ENCODE peak calls at places on chromosomes 12 and 14, in nine cellular contexts. One of them, this sample, is unnamed.

GRCh38 chr12:51395283-51396230 is 4.4 kb upstream of the GALNT6 start:
- DNase-seq in GM23248: no peak
- DNase-seq in SJSA1: no peak
- DNase-seq in lung: no peak
- DNase-seq in heart right ventricle: no peak
- DNase-seq in retinal pigment epithelial cell: no peak
- DNase-seq in mesendoderm: peak; percentile 93
- DNase-seq in fibroblast of the aortic adventitia: no peak
- DNase-seq in A549: no peak
- DNase-seq in this sample: no peak

GRCh38 chr14:22494486-22495135 is 94.4 kb downstream of the DAD1 start:
- DNase-seq in GM23248: no peak
- DNase-seq in SJSA1: no peak
- DNase-seq in lung: no peak
- DNase-seq in heart right ventricle: no peak
- DNase-seq in retinal pigment epithelial cell: no peak
- DNase-seq in mesendoderm: no peak
- DNase-seq in fibroblast of the aortic adventitia: no peak
- DNase-seq in A549: no peak
- DNase-seq in this sample: peak; percentile 37

GRCh38 chr12:40149673-40150260 is 43.9 kb upstream of the SLC2A13 start:
- DNase-seq in GM23248: peak; percentile 40
- DNase-seq in SJSA1: peak; percentile 71
- DNase-seq in lung: no peak
- DNase-seq in heart right ventricle: no peak
- DNase-seq in retinal pigment epithelial cell: no peak
- DNase-seq in mesendoderm: peak; percentile 33
- DNase-seq in fibroblast of the aortic adventitia: no peak
- DNase-seq in A549: no peak
- DNase-seq in this sample: no peak

GRCh38 chr14:88326352-88327103 is 3.5 kb upstream of the KCNK10 start:
- DNase-seq in GM23248: no peak
- DNase-seq in SJSA1: no peak
- DNase-seq in lung: no peak
- DNase-seq in heart right ventricle: no peak
- DNase-seq in retinal pigment epithelial cell: no peak
- DNase-seq in mesendoderm: peak; percentile 23
- DNase-seq in fibroblast of the aortic adventitia: no peak
- DNase-seq in A549: no peak
- DNase-seq in this sample: no peak

GRCh38 chr12:108389544-108389943 is 50.4 kb upstream of the CMKLR1 start:
- DNase-seq in GM23248: no peak
- DNase-seq in SJSA1: no peak
- DNase-seq in lung: no peak
- DNase-seq in heart right ventricle: no peak
- DNase-seq in retinal pigment epithelial cell: no peak
- DNase-seq in mesendoderm: no peak
- DNase-seq in fibroblast of the aortic adventitia: no peak
- DNase-seq in A549: no peak
- DNase-seq in this sample: no peak

GRCh38 chr12:59911516-59911915 is 315.7 kb downstream of the SLC16A7 start:
- DNase-seq in GM23248: no peak
- DNase-seq in SJSA1: no peak
- DNase-seq in lung: no peak
- DNase-seq in heart right ventricle: no peak
- DNase-seq in retinal pigment epithelial cell: no peak
- DNase-seq in mesendoderm: no peak
- DNase-seq in fibroblast of the aortic adventitia: no peak
- DNase-seq in A549: no peak
- DNase-seq in this sample: no peak

GRCh38 chr14:100885196-100886030 is 18.1 kb downstream of the RTL1 start:
- DNase-seq in GM23248: peak; percentile 35
- DNase-seq in SJSA1: no peak
- DNase-seq in lung: no peak
- DNase-seq in heart right ventricle: no peak
- DNase-seq in retinal pigment epithelial cell: no peak
- DNase-seq in mesendoderm: peak; percentile 79
- DNase-seq in fibroblast of the aortic adventitia: peak; percentile 23
- DNase-seq in A549: no peak
- DNase-seq in this sample: no peak

GRCh38 chr14:34662558-34663088 is 32.7 kb upstream of the SNX6 start:
- DNase-seq in GM23248: peak; percentile 40
- DNase-seq in SJSA1: no peak
- DNase-seq in lung: no peak
- DNase-seq in heart right ventricle: no peak
- DNase-seq in retinal pigment epithelial cell: no peak
- DNase-seq in mesendoderm: no peak
- DNase-seq in fibroblast of the aortic adventitia: no peak
- DNase-seq in A549: no peak
- DNase-seq in this sample: no peak

GRCh38 chr14:57486767-57487379 is 6.8 kb downstream of the CCDC198 start:
- DNase-seq in GM23248: peak; percentile 62
- DNase-seq in SJSA1: no peak
- DNase-seq in lung: no peak
- DNase-seq in heart right ventricle: no peak
- DNase-seq in retinal pigment epithelial cell: peak; percentile 13
- DNase-seq in mesendoderm: peak; percentile 72
- DNase-seq in fibroblast of the aortic adventitia: peak; percentile 57
- DNase-seq in A549: no peak
- DNase-seq in this sample: no peak

GRCh38 chr14:95262511-95262891 is 57.2 kb downstream of the CLMN start:
- DNase-seq in GM23248: no peak
- DNase-seq in SJSA1: no peak
- DNase-seq in lung: no peak
- DNase-seq in heart right ventricle: no peak
- DNase-seq in retinal pigment epithelial cell: no peak
- DNase-seq in mesendoderm: no peak
- DNase-seq in fibroblast of the aortic adventitia: no peak
- DNase-seq in A549: no peak
- DNase-seq in this sample: no peak

GRCh38 chr12:91178139-91178561 is 4.5 kb downstream of the DCN start:
- DNase-seq in GM23248: peak; percentile 73
- DNase-seq in SJSA1: no peak
- DNase-seq in lung: no peak
- DNase-seq in heart right ventricle: no peak
- DNase-seq in retinal pigment epithelial cell: no peak
- DNase-seq in mesendoderm: peak; percentile 15
- DNase-seq in fibroblast of the aortic adventitia: peak; percentile 76
- DNase-seq in A549: no peak
- DNase-seq in this sample: no peak

GRCh38 chr12:86275356-86275755 is 19.2 kb upstream of the MGAT4C start:
- DNase-seq in GM23248: no peak
- DNase-seq in SJSA1: no peak
- DNase-seq in lung: no peak
- DNase-seq in heart right ventricle: no peak
- DNase-seq in retinal pigment epithelial cell: no peak
- DNase-seq in mesendoderm: peak; percentile 31
- DNase-seq in fibroblast of the aortic adventitia: no peak
- DNase-seq in A549: no peak
- DNase-seq in this sample: no peak

GRCh38 chr12:66555113-66555512 is 123.8 kb downstream of the GRIP1 start:
- DNase-seq in GM23248: peak; percentile 1
- DNase-seq in SJSA1: no peak
- DNase-seq in lung: no peak
- DNase-seq in heart right ventricle: no peak
- DNase-seq in retinal pigment epithelial cell: no peak
- DNase-seq in mesendoderm: no peak
- DNase-seq in fibroblast of the aortic adventitia: no peak
- DNase-seq in A549: no peak
- DNase-seq in this sample: no peak

GRCh38 chr14:75831455-75831854 is 150.3 kb downstream of the TGFB3 start:
- DNase-seq in GM23248: peak; percentile 78
- DNase-seq in SJSA1: peak; percentile 51
- DNase-seq in lung: peak; percentile 86
- DNase-seq in heart right ventricle: peak; percentile 74
- DNase-seq in retinal pigment epithelial cell: no peak
- DNase-seq in mesendoderm: no peak
- DNase-seq in fibroblast of the aortic adventitia: peak; percentile 81
- DNase-seq in A549: no peak
- DNase-seq in this sample: peak; percentile 81

GRCh38 chr12:3700861-3701260 is 52.0 kb downstream of the CRACR2A start:
- DNase-seq in GM23248: peak; percentile 46
- DNase-seq in SJSA1: no peak
- DNase-seq in lung: no peak
- DNase-seq in heart right ventricle: no peak
- DNase-seq in retinal pigment epithelial cell: no peak
- DNase-seq in mesendoderm: no peak
- DNase-seq in fibroblast of the aortic adventitia: peak; percentile 61
- DNase-seq in A549: no peak
- DNase-seq in this sample: no peak

GRCh38 chr12:527241-527640 is 67.5 kb downstream of the B4GALNT3 start:
- DNase-seq in GM23248: no peak
- DNase-seq in SJSA1: no peak
- DNase-seq in lung: no peak
- DNase-seq in heart right ventricle: no peak
- DNase-seq in retinal pigment epithelial cell: no peak
- DNase-seq in mesendoderm: no peak
- DNase-seq in fibroblast of the aortic adventitia: no peak
- DNase-seq in A549: no peak
- DNase-seq in this sample: no peak

DNA sequence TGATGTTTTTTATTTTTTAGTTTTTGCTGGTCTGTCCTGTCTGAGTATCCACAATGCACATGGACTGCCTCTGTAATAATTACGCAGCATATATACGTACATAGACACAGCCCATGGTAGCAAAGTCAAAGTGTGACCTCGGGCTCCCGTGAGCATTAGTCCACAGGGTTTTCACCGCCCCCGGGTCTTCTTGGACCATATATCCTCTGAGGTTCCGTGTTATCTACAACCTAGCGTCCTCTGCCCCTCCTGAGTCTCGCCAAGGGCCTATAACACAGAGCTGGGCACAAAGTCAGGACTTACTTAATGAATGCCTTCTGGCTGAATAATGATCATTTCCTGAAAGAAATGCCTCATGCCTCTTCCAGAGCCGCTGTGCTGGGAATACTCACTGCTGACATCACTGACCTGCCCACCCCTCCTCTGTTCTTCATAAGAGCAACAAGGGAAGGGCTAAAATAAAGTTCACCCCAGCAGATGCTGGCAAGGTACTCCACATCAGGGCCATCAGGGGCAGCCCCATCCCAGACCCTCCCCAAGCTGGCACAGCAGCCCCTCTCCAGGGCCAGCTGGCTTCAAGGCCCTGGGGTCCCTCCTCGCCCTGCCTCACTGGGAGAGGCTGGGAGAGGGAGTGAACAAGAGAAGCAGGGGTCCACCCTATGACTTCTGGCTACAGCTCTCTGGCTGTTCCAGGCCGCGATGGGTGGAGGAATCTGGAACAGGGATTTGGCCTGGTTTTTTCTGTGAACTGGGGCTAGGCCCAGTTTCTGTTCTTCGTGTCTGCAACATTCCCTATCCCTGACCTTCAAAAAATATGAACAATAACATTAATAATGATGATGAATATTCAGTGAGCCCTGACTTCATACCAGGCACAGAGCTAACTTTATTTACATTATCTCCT is 7.9 kb downstream of the HDAC7 start:
- DNase-seq in GM23248: peak; percentile 92
- DNase-seq in SJSA1: no peak
- DNase-seq in lung: no peak
- DNase-seq in heart right ventricle: peak; percentile 64
- DNase-seq in retinal pigment epithelial cell: no peak
- DNase-seq in mesendoderm: no peak
- DNase-seq in fibroblast of the aortic adventitia: peak; percentile 98
- DNase-seq in A549: no peak
- DNase-seq in this sample: no peak
- H3K4me3 ChIP-seq in GM23248: peak overlapping the region; percentile 54
- H3K4me3 ChIP-seq in SJSA1: no peak overlapping the region
- H3K4me3 ChIP-seq in lung: no peak overlapping the region
- H3K4me3 ChIP-seq in heart right ventricle: no peak overlapping the region
- H3K4me3 ChIP-seq in retinal pigment epithelial cell: no peak overlapping the region
- H3K4me3 ChIP-seq in mesendoderm: no peak overlapping the region
- H3K4me3 ChIP-seq in fibroblast of the aortic adventitia: peak overlapping the region; percentile 22
- H3K4me3 ChIP-seq in A549: no peak overlapping the region
- H3K4me3 ChIP-seq in this sample: peak overlapping the region; percentile 88

GRCh38 chr12:57236925-57237652 is 7.6 kb downstream of the SHMT2 start:
- DNase-seq in GM23248: peak; percentile 64
- DNase-seq in SJSA1: no peak
- DNase-seq in lung: no peak
- DNase-seq in heart right ventricle: peak; percentile 70
- DNase-seq in retinal pigment epithelial cell: no peak
- DNase-seq in mesendoderm: peak; percentile 49
- DNase-seq in fibroblast of the aortic adventitia: peak; percentile 66
- DNase-seq in A549: no peak
- DNase-seq in this sample: peak; percentile 29
- H3K4me3 ChIP-seq in GM23248: no peak overlapping the region
- H3K4me3 ChIP-seq in SJSA1: no peak overlapping the region
- H3K4me3 ChIP-seq in lung: no peak overlapping the region
- H3K4me3 ChIP-seq in heart right ventricle: peak overlapping the region; percentile 47
- H3K4me3 ChIP-seq in retinal pigment epithelial cell: no peak overlapping the region
- H3K4me3 ChIP-seq in mesendoderm: no peak overlapping the region
- H3K4me3 ChIP-seq in fibroblast of the aortic adventitia: peak overlapping the region; percentile 50
- H3K4me3 ChIP-seq in A549: no peak overlapping the region
- H3K4me3 ChIP-seq in this sample: peak overlapping the region; percentile 37

GRCh38 chr12:14958361-14959125 is 2.9 kb downstream of the ARHGDIB start:
- DNase-seq in GM23248: no peak
- DNase-seq in SJSA1: no peak
- DNase-seq in lung: no peak
- DNase-seq in heart right ventricle: no peak
- DNase-seq in retinal pigment epithelial cell: no peak
- DNase-seq in mesendoderm: no peak
- DNase-seq in fibroblast of the aortic adventitia: no peak
- DNase-seq in A549: no peak
- DNase-seq in this sample: peak; percentile 8

GRCh38 chr12:14959126-14959440 is 2.3 kb downstream of the ARHGDIB start:
- DNase-seq in GM23248: no peak
- DNase-seq in SJSA1: no peak
- DNase-seq in lung: no peak
- DNase-seq in heart right ventricle: no peak
- DNase-seq in retinal pigment epithelial cell: no peak
- DNase-seq in mesendoderm: no peak
- DNase-seq in fibroblast of the aortic adventitia: no peak
- DNase-seq in A549: no peak
- DNase-seq in this sample: no peak

GRCh38 chr12:14959463-14959862 is 1.9 kb downstream of the ARHGDIB start:
- DNase-seq in GM23248: no peak
- DNase-seq in SJSA1: no peak
- DNase-seq in lung: no peak
- DNase-seq in heart right ventricle: no peak
- DNase-seq in retinal pigment epithelial cell: no peak
- DNase-seq in mesendoderm: no peak
- DNase-seq in fibroblast of the aortic adventitia: no peak
- DNase-seq in A549: no peak
- DNase-seq in this sample: no peak

GRCh38 chr12:14955876-14956811 is 5.3 kb downstream of the ARHGDIB start:
- DNase-seq in GM23248: no peak
- DNase-seq in SJSA1: no peak
- DNase-seq in lung: no peak
- DNase-seq in heart right ventricle: no peak
- DNase-seq in retinal pigment epithelial cell: no peak
- DNase-seq in mesendoderm: no peak
- DNase-seq in fibroblast of the aortic adventitia: no peak
- DNase-seq in A549: no peak
- DNase-seq in this sample: peak; percentile 60

GRCh38 chr12:14957769-14958168 is 3.6 kb downstream of the ARHGDIB start:
- DNase-seq in GM23248: no peak
- DNase-seq in SJSA1: no peak
- DNase-seq in lung: no peak
- DNase-seq in heart right ventricle: no peak
- DNase-seq in retinal pigment epithelial cell: no peak
- DNase-seq in mesendoderm: no peak
- DNase-seq in fibroblast of the aortic adventitia: no peak
- DNase-seq in A549: no peak
- DNase-seq in this sample: no peak
- H3K4me3 ChIP-seq in GM23248: no peak overlapping the region
- H3K4me3 ChIP-seq in SJSA1: no peak overlapping the region
- H3K4me3 ChIP-seq in lung: no peak overlapping the region
- H3K4me3 ChIP-seq in heart right ventricle: no peak overlapping the region
- H3K4me3 ChIP-seq in retinal pigment epithelial cell: no peak overlapping the region
- H3K4me3 ChIP-seq in mesendoderm: no peak overlapping the region
- H3K4me3 ChIP-seq in fibroblast of the aortic adventitia: no peak overlapping the region
- H3K4me3 ChIP-seq in A549: no peak overlapping the region
- H3K4me3 ChIP-seq in this sample: peak overlapping the region; percentile 100

GRCh38 chr14:103125098-103126070 is 2.1 kb downstream of the TNFAIP2 start:
- DNase-seq in GM23248: no peak
- DNase-seq in SJSA1: no peak
- DNase-seq in lung: no peak
- DNase-seq in heart right ventricle: no peak
- DNase-seq in retinal pigment epithelial cell: no peak
- DNase-seq in mesendoderm: no peak
- DNase-seq in fibroblast of the aortic adventitia: no peak
- DNase-seq in A549: no peak
- DNase-seq in this sample: no peak
- H3K4me3 ChIP-seq in GM23248: peak overlapping the region; percentile 64
- H3K4me3 ChIP-seq in SJSA1: no peak overlapping the region
- H3K4me3 ChIP-seq in lung: no peak overlapping the region
- H3K4me3 ChIP-seq in heart right ventricle: peak overlapping the region; percentile 98
- H3K4me3 ChIP-seq in retinal pigment epithelial cell: no peak overlapping the region
- H3K4me3 ChIP-seq in mesendoderm: no peak overlapping the region
- H3K4me3 ChIP-seq in fibroblast of the aortic adventitia: peak overlapping the region; percentile 68
- H3K4me3 ChIP-seq in A549: peak overlapping the region; percentile 83
- H3K4me3 ChIP-seq in this sample: no peak overlapping the region

This sample was measured in CD4-positive, CD25-positive, alpha-beta regulatory T cell.